ENCODE peak calls at places on chromosome 4, in seven cellular contexts. M is HEK293T; T is HTR-8/SVneo; C is substantia nigra; E is astrocyte of the cerebellum; G is activated CD4-positive, alpha-beta T cell treated with anti-CD3 and anti-CD28 coated beads, Interleukin-2, amount 10 ng/mL, durations not matched to agents 7 days and 5 days; Y is activated T-helper 1 cell treated with anti-CD3 and anti-CD28 coated beads, Interleukin-2, amount 50 U/mL, for 16 hours. Q is an unnamed sample.

GRCh38 chr4:54217642-54218486 is 11.2 kb upstream of the PDGFRA start:
- DNase-seq in M (peak), T (peak), C (peak), E (peak), G (peak), Y (peak), Q (peak)

GRCh38 chr4:2852481-2852881 is 8.8 kb downstream of the ADD1 start:
- DNase-seq in M (no peak), T (no peak), C (no peak), E (no peak), G (no peak), Y (no peak), Q (peak)

GRCh38 chr4:145954924-145955339 is 16.3 kb upstream of the ZNF827 start:
- DNase-seq in M (no peak), T (no peak), C (no peak), E (peak), G (no peak), Y (no peak), Q (no peak)

GRCh38 chr4:6938758-6939201 is 29.2 kb downstream of the TBC1D14 start:
- DNase-seq in M (no peak), T (no peak), C (no peak), E (no peak), G (no peak), Y (no peak), Q (no peak)

GRCh38 chr4:140116442-140117104 is 37.4 kb downstream of the MAML3 start:
- DNase-seq in M (no peak), T (no peak), C (no peak), E (no peak), G (peak), Y (no peak), Q (peak)

GRCh38 chr4:92234393-92235176 is 69.2 kb upstream of the GRID2 start:
- DNase-seq in M (no peak), T (peak), C (no peak), E (peak), G (no peak), Y (no peak), Q (no peak)

GRCh38 chr4:88841635-88842034 is 144.0 kb upstream of the NAP1L5 start:
- DNase-seq in M (no peak), T (no peak), C (no peak), E (no peak), G (no peak), Y (no peak), Q (no peak)

GRCh38 chr4:57504139-57504538 is 394.0 kb upstream of the IGFBP7 start:
- DNase-seq in M (peak), T (no peak), C (no peak), E (no peak), G (no peak), Y (no peak), Q (no peak)

GRCh38 chr4:98700630-98701029 is 42.2 kb upstream of the TSPAN5 start:
- DNase-seq in M (no peak), T (no peak), C (no peak), E (no peak), G (no peak), Y (no peak), Q (no peak)

GRCh38 chr4:10783351-10783750 is 98.8 kb upstream of the CLNK start:
- DNase-seq in M (no peak), T (no peak), C (no peak), E (peak), G (no peak), Y (no peak), Q (no peak)

GRCh38 chr4:7584760-7585159 is 150.0 kb upstream of the PSAPL1 start:
- DNase-seq in M (no peak), T (no peak), C (no peak), E (no peak), G (no peak), Y (no peak), Q (no peak)

GRCh38 chr4:41203841-41204240 is 10.5 kb downstream of the APBB2 start:
- DNase-seq in M (no peak), T (no peak), C (no peak), E (no peak), G (no peak), Y (no peak), Q (no peak)

Q was measured in DND-41.